ENCODE peak calls at places on chromosomes 1 and 21, in four cellular contexts. D is NCI-H1930; Q is CD8-positive, alpha-beta memory T cell; N is pancreas. Y is an unnamed sample.

GRCh38 chr1:206930210-206930798 is 8.6 kb upstream of the FCMR start:
- DNase-seq in D (no peak), N (no peak), Q (peak), Y (no peak)

GRCh38 chr21:45290948-45291612 is 3.4 kb upstream of the POFUT2 start:
- DNase-seq in D (no peak), N (no peak), Q (no peak), Y (peak)

GRCh38 chr1:42743302-42744029 is 3.4 kb upstream of the CLDN19 start:
- DNase-seq in Q (no peak), N (no peak), D (no peak), Y (no peak)

GRCh38 chr1:37513795-37514349 is 694 bp downstream of the MEAF6 start:
- DNase-seq in D (peak), Q (peak), N (peak), Y (peak)

GRCh38 chr1:165543651-165544452 is at the start of gene LRRC52:
- DNase-seq in N (peak), Q (no peak), D (no peak), Y (no peak)

GRCh38 chr1:156706647-156707008 is 1.2 kb upstream of the CRABP2 start:
- DNase-seq in N (peak), Q (peak), D (no peak), Y (peak)

GRCh38 chr1:92210701-92211100 is 7.0 kb upstream of the C1orf146 start:
- DNase-seq in Q (no peak), N (no peak), D (no peak), Y (no peak)

GRCh38 chr1:77018386-77019156 is 151.3 kb downstream of the ST6GALNAC5 start:
- DNase-seq in Q (no peak), D (no peak), N (no peak), Y (peak)

GRCh38 chr1:166377896-166378295 is 211.1 kb upstream of the FAM78B start:
- DNase-seq in Q (no peak), D (no peak), N (no peak), Y (no peak)

GRCh38 chr21:42777757-42778344 is 101.5 kb downstream of the WDR4 start:
- DNase-seq in N (no peak), Q (no peak), D (no peak), Y (no peak)

GRCh38 chr1:17665950-17666720 is 89.0 kb upstream of the ACTL8 start:
- DNase-seq in N (no peak), Q (no peak), D (no peak), Y (no peak)

Y was measured in PC-3.